ENCODE peak calls at places on chromosomes 4 and X, in four cellular contexts. One of them, this sample, is unnamed.

GRCh38 chr4:132332932-132333722 is 816.0 kb upstream of the PCDH10 start:
- DNase-seq in GM23338: peak; percentile 55
- DNase-seq in PC-9: no peak
- DNase-seq in stimulated activated CD4-positive, alpha-beta T cell treated with anti-CD3 and anti-CD28 coated beads, TNF-alpha, amount 100 ng/mL, for 4 hours: no peak
- DNase-seq in this sample: no peak

GRCh38 chrX:70421618-70422017 is 1.5 kb upstream of the GDPD2 start:
- DNase-seq in PC-9: no peak
- DNase-seq in stimulated activated CD4-positive, alpha-beta T cell treated with anti-CD3 and anti-CD28 coated beads, TNF-alpha, amount 100 ng/mL, for 4 hours: no peak
- DNase-seq in GM23338: peak; percentile 52
- DNase-seq in this sample: no peak

GRCh38 chr4:48360285-48360965 is 19.1 kb downstream of the SLAIN2 start:
- DNase-seq in stimulated activated CD4-positive, alpha-beta T cell treated with anti-CD3 and anti-CD28 coated beads, TNF-alpha, amount 100 ng/mL, for 4 hours: no peak
- DNase-seq in PC-9: no peak
- DNase-seq in GM23338: no peak
- DNase-seq in this sample: peak; percentile 59

GRCh38 chr4:96063639-96064038 is 223.7 kb downstream of the PDHA2 start:
- DNase-seq in PC-9: no peak
- DNase-seq in GM23338: no peak
- DNase-seq in stimulated activated CD4-positive, alpha-beta T cell treated with anti-CD3 and anti-CD28 coated beads, TNF-alpha, amount 100 ng/mL, for 4 hours: no peak
- DNase-seq in this sample: no peak

GRCh38 chrX:121179972-121180371 is 132.6 kb downstream of the GLUD2 start:
- DNase-seq in stimulated activated CD4-positive, alpha-beta T cell treated with anti-CD3 and anti-CD28 coated beads, TNF-alpha, amount 100 ng/mL, for 4 hours: no peak
- DNase-seq in GM23338: no peak
- DNase-seq in PC-9: no peak
- DNase-seq in this sample: no peak

GRCh38 chr4:126915999-126916625 is 716.6 kb upstream of the INTU start:
- DNase-seq in GM23338: no peak
- DNase-seq in PC-9: no peak
- DNase-seq in stimulated activated CD4-positive, alpha-beta T cell treated with anti-CD3 and anti-CD28 coated beads, TNF-alpha, amount 100 ng/mL, for 4 hours: no peak
- DNase-seq in this sample: no peak

GRCh38 chr4:33060873-33061542 is 2340.8 kb downstream of the PCDH7 start:
- DNase-seq in GM23338: peak; percentile 91
- DNase-seq in stimulated activated CD4-positive, alpha-beta T cell treated with anti-CD3 and anti-CD28 coated beads, TNF-alpha, amount 100 ng/mL, for 4 hours: no peak
- DNase-seq in PC-9: peak; percentile 25
- DNase-seq in this sample: peak; percentile 52

GRCh38 chrX:132488092-132488749 is 617 bp downstream of the MBNL3 start:
- DNase-seq in GM23338: no peak
- DNase-seq in stimulated activated CD4-positive, alpha-beta T cell treated with anti-CD3 and anti-CD28 coated beads, TNF-alpha, amount 100 ng/mL, for 4 hours: no peak
- DNase-seq in PC-9: no peak
- DNase-seq in this sample: peak; percentile 11

GRCh38 chr4:81504685-81505598 is 33.2 kb upstream of the RASGEF1B start:
- DNase-seq in stimulated activated CD4-positive, alpha-beta T cell treated with anti-CD3 and anti-CD28 coated beads, TNF-alpha, amount 100 ng/mL, for 4 hours: peak; percentile 39
- DNase-seq in GM23338: no peak
- DNase-seq in PC-9: no peak
- DNase-seq in this sample: no peak

GRCh38 chr4:22187203-22187835 is 238.7 kb upstream of the KCNIP4 start:
- DNase-seq in GM23338: no peak
- DNase-seq in stimulated activated CD4-positive, alpha-beta T cell treated with anti-CD3 and anti-CD28 coated beads, TNF-alpha, amount 100 ng/mL, for 4 hours: no peak
- DNase-seq in PC-9: no peak
- DNase-seq in this sample: no peak

GRCh38 chr4:79247695-79248394 is 78.0 kb downstream of the NAA11 start:
- DNase-seq in stimulated activated CD4-positive, alpha-beta T cell treated with anti-CD3 and anti-CD28 coated beads, TNF-alpha, amount 100 ng/mL, for 4 hours: no peak
- DNase-seq in PC-9: no peak
- DNase-seq in GM23338: no peak
- DNase-seq in this sample: no peak

GRCh38 chr4:1463088-1463926 is 57.1 kb upstream of the NKX1-1 start:
- DNase-seq in PC-9: no peak
- DNase-seq in stimulated activated CD4-positive, alpha-beta T cell treated with anti-CD3 and anti-CD28 coated beads, TNF-alpha, amount 100 ng/mL, for 4 hours: no peak
- DNase-seq in GM23338: no peak
- DNase-seq in this sample: peak; percentile 81

GRCh38 chr4:57287687-57288604 is 177.8 kb upstream of the IGFBP7 start:
- DNase-seq in GM23338: peak; percentile 68
- DNase-seq in PC-9: no peak
- DNase-seq in stimulated activated CD4-positive, alpha-beta T cell treated with anti-CD3 and anti-CD28 coated beads, TNF-alpha, amount 100 ng/mL, for 4 hours: no peak
- DNase-seq in this sample: no peak

GRCh38 chrX:40778861-40779575 is 43.7 kb upstream of the MED14 start:
- DNase-seq in stimulated activated CD4-positive, alpha-beta T cell treated with anti-CD3 and anti-CD28 coated beads, TNF-alpha, amount 100 ng/mL, for 4 hours: no peak
- DNase-seq in GM23338: no peak
- DNase-seq in PC-9: no peak
- DNase-seq in this sample: no peak

GRCh38 chrX:153772608-153773217 is 8.1 kb upstream of the SRPK3 start:
- DNase-seq in PC-9: no peak
- DNase-seq in GM23338: no peak
- DNase-seq in stimulated activated CD4-positive, alpha-beta T cell treated with anti-CD3 and anti-CD28 coated beads, TNF-alpha, amount 100 ng/mL, for 4 hours: no peak
- DNase-seq in this sample: no peak

GRCh38 chr4:180148737-180149136 is 2094.5 kb upstream of the TENM3 start:
- DNase-seq in PC-9: no peak
- DNase-seq in stimulated activated CD4-positive, alpha-beta T cell treated with anti-CD3 and anti-CD28 coated beads, TNF-alpha, amount 100 ng/mL, for 4 hours: no peak
- DNase-seq in GM23338: no peak
- DNase-seq in this sample: no peak

GRCh38 chr4:13641084-13641483 is 13.6 kb upstream of the BOD1L1 start:
- DNase-seq in GM23338: no peak
- DNase-seq in PC-9: no peak
- DNase-seq in stimulated activated CD4-positive, alpha-beta T cell treated with anti-CD3 and anti-CD28 coated beads, TNF-alpha, amount 100 ng/mL, for 4 hours: no peak
- DNase-seq in this sample: no peak

GRCh38 chr4:38757945-38758344 is 24.8 kb downstream of the TLR10 start:
- DNase-seq in stimulated activated CD4-positive, alpha-beta T cell treated with anti-CD3 and anti-CD28 coated beads, TNF-alpha, amount 100 ng/mL, for 4 hours: no peak
- DNase-seq in GM23338: peak; percentile 65
- DNase-seq in PC-9: peak; percentile 20
- DNase-seq in this sample: no peak

GRCh38 chr4:124526760-124527159 is 185.8 kb downstream of the ANKRD50 start:
- DNase-seq in GM23338: no peak
- DNase-seq in stimulated activated CD4-positive, alpha-beta T cell treated with anti-CD3 and anti-CD28 coated beads, TNF-alpha, amount 100 ng/mL, for 4 hours: no peak
- DNase-seq in PC-9: no peak
- DNase-seq in this sample: no peak

GRCh38 chrX:120759685-120760084 is 116.0 kb downstream of the CT47B1 start:
- DNase-seq in PC-9: no peak
- DNase-seq in GM23338: no peak
- DNase-seq in stimulated activated CD4-positive, alpha-beta T cell treated with anti-CD3 and anti-CD28 coated beads, TNF-alpha, amount 100 ng/mL, for 4 hours: no peak
- DNase-seq in this sample: no peak

GRCh38 chrX:68995386-68995779 is 166.6 kb downstream of the EFNB1 start:
- DNase-seq in PC-9: no peak
- DNase-seq in GM23338: no peak
- DNase-seq in stimulated activated CD4-positive, alpha-beta T cell treated with anti-CD3 and anti-CD28 coated beads, TNF-alpha, amount 100 ng/mL, for 4 hours: no peak
- DNase-seq in this sample: no peak

GRCh38 chr4:82899339-82899738 is 1.2 kb upstream of the THAP9 start:
- DNase-seq in GM23338: no peak
- DNase-seq in stimulated activated CD4-positive, alpha-beta T cell treated with anti-CD3 and anti-CD28 coated beads, TNF-alpha, amount 100 ng/mL, for 4 hours: no peak
- DNase-seq in PC-9: no peak
- DNase-seq in this sample: no peak

GRCh38 chr4:139917896-139918295 is 236.1 kb downstream of the MAML3 start:
- DNase-seq in GM23338: no peak
- DNase-seq in PC-9: no peak
- DNase-seq in stimulated activated CD4-positive, alpha-beta T cell treated with anti-CD3 and anti-CD28 coated beads, TNF-alpha, amount 100 ng/mL, for 4 hours: no peak
- DNase-seq in this sample: no peak

GRCh38 chrX:20433376-20433775 is 166.7 kb upstream of the RPS6KA3 start:
- DNase-seq in stimulated activated CD4-positive, alpha-beta T cell treated with anti-CD3 and anti-CD28 coated beads, TNF-alpha, amount 100 ng/mL, for 4 hours: no peak
- DNase-seq in PC-9: no peak
- DNase-seq in GM23338: no peak
- DNase-seq in this sample: no peak